ENCODE peak calls at places on chromosomes 4 and X, in nine cellular contexts. Q is HCT116, Z is HL-60, J is A549, S is SK-N-SH, D is K562, P is GM23338, N is Panc1, G is GM12878. V is an unnamed sample.
A peak's percentile ranks its signal among the peaks of the same experiment; 100 is the strongest.

GRCh38 chr4:136748777-136749176 is 783.5 kb downstream of the PCDH18 start:
- DNase-seq in Q (no peak), Z (no peak), J (no peak), S (no peak), D (no peak), P (no peak), N (no peak), G (no peak), V (no peak)

GRCh38 chr4:15149842-15150592 is 147.7 kb downstream of the CPEB2 start:
- DNase-seq in Q (peak; percentile 27), Z (peak; percentile 21), J (peak; percentile 87), S (peak; percentile 54), D (peak; percentile 88), P (peak; percentile 73), N (no peak), G (peak; percentile 19), V (peak; percentile 93)

GRCh38 chr4:176894498-176894897 is 101.8 kb upstream of the VEGFC start:
- DNase-seq in Q (no peak), Z (no peak), J (no peak), S (no peak), D (no peak), P (no peak), N (no peak), G (no peak), V (peak; percentile 12)

GRCh38 chr4:5050520-5050955 is 742 bp upstream of the STK32B start:
- DNase-seq in Q (peak; percentile 34), Z (peak; percentile 2), J (peak; percentile 83), S (peak; percentile 88), D (peak; percentile 77), P (peak; percentile 91), N (no peak), G (no peak), V (peak; percentile 46)

GRCh38 chr4:605702-606425 is 19.5 kb upstream of the PDE6B start:
- DNase-seq in Q (no peak), Z (no peak), J (no peak), S (no peak), D (no peak), P (no peak), N (no peak), G (no peak), V (no peak)

GRCh38 chr4:158766419-158767044 is 2.3 kb upstream of the FNIP2 start:
- DNase-seq in Q (no peak), Z (no peak), J (no peak), S (no peak), D (no peak), P (no peak), N (no peak), G (no peak), V (no peak)

GRCh38 chrX:103464071-103464773 is 55.1 kb downstream of the RAB40A start:
- DNase-seq in Q (peak; percentile 8), Z (no peak), J (peak; percentile 54), S (peak; percentile 37), D (peak; percentile 34), P (peak; percentile 67), N (peak; percentile 15), G (no peak), V (peak; percentile 10)

GRCh38 chr4:105666693-105667092 is 41.8 kb downstream of the INTS12 start:
- DNase-seq in Q (no peak), Z (no peak), J (peak; percentile 22), S (no peak), D (peak; percentile 7), P (peak; percentile 47), N (no peak), G (no peak), V (no peak)

GRCh38 chr4:73851293-73851692 is 1.8 kb upstream of the PF4V1 start:
- DNase-seq in Q (no peak), Z (no peak), J (no peak), S (no peak), D (no peak), P (no peak), N (no peak), G (no peak), V (no peak)

GRCh38 chrX:123219916-123220315 is 35.8 kb downstream of the GRIA3 start:
- DNase-seq in Q (no peak), Z (no peak), J (no peak), S (peak; percentile 27), D (no peak), P (peak; percentile 5), N (no peak), G (no peak), V (peak; percentile 11)

GRCh38 chr4:5054532-5054931 is 3.3 kb downstream of the STK32B start:
- DNase-seq in Q (no peak), Z (no peak), J (peak; percentile 17), S (no peak), D (no peak), P (no peak), N (no peak), G (no peak), V (peak; percentile 46)

GRCh38 chr4:68466185-68466584 is 18.9 kb downstream of the TMPRSS11E start:
- DNase-seq in Q (peak; percentile 18), Z (no peak), J (peak; percentile 29), S (no peak), D (no peak), P (no peak), N (no peak), G (no peak), V (no peak)

GRCh38 chrX:2451456-2452316 is 49.1 kb downstream of the DHRSX start:
- DNase-seq in Q (peak; percentile 93), Z (no peak), J (peak; percentile 90), S (no peak), D (peak; percentile 45), P (peak; percentile 83), N (no peak), G (no peak), V (no peak)

DNA sequence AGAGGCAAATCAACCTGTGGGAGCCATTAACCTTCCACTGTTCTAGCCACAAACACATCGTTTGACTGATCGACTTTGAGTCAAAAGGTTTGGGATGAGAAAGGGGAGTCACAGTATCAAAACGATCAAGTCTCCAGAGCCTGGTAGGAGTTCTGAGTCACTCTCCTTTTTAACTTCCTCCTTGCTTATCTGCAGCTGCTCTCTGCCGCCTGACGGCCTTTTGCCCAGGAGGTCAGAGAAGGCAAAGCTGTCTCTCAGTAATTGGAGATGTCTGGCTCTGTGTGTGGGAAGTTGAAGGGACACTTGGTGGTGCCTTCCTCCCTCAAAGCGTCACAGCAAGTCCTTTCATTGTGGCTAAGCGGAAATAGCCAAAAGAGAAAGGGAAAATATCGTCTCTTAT is 63.1 kb downstream of the ANOS1 start:
- DNase-seq in Q (no peak), Z (no peak), J (no peak), S (no peak), D (no peak), P (peak; percentile 21), N (no peak), G (no peak), V (no peak)
- TF ChIP-seq REST in Q (no peak), Z (no peak), J (no peak), S (no peak), D (no peak), P (no peak), N (no peak), G (no peak), V (no peak)

GRCh38 chr4:122658377-122658776 is 37.5 kb upstream of the IL21 start:
- DNase-seq in Q (no peak), Z (no peak), J (no peak), S (no peak), D (no peak), P (no peak), N (no peak), G (no peak), V (no peak)

GRCh38 chr4:122661661-122662160 is 40.8 kb upstream of the IL21 start:
- DNase-seq in Q (no peak), Z (no peak), J (no peak), S (no peak), D (peak; percentile 27), P (no peak), N (no peak), G (no peak), V (no peak)

GRCh38 chr4:122662701-122663100 is 41.8 kb upstream of the IL21 start:
- DNase-seq in Q (no peak), Z (no peak), J (no peak), S (no peak), D (no peak), P (peak; percentile 35), N (no peak), G (no peak), V (no peak)

GRCh38 chr4:122661176-122661575 is 40.3 kb upstream of the IL21 start:
- DNase-seq in Q (no peak), Z (no peak), J (no peak), S (no peak), D (no peak), P (no peak), N (no peak), G (no peak), V (no peak)

DNA sequence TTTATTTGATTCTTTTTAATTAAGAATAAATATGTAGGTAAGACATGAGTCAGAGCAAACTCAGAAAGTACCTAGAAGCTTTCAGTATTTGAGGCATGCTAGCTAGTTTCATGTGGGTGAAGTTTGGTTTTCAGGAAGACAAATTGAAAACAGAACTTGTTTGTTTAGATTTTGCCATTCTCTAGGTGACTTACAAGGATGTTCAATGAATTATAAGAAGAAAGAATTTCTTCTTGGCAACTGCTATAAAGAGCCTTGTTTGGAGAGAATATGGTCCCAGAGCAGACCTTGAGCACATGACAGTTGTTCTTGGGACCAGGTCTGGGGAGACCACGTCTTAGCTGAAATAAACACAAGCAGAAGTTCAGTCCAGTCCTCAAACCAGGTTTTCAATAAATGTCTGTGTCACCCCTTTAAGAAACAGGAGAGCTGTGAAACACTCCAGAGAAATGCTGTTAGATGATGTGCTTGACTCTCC is 38.0 kb upstream of the IL21 start:
- DNase-seq in Q (no peak), Z (no peak), J (no peak), S (no peak), D (no peak), P (no peak), N (no peak), G (peak; percentile 20), V (no peak)
- TF ChIP-seq REST in Q (no peak), Z (no peak), J (no peak), S (no peak), D (no peak), P (no peak), N (no peak), G (no peak), V (no peak)

GRCh38 chrX:16739574-16739973 is 20.2 kb downstream of the SYAP1 start:
- DNase-seq in Q (no peak), Z (peak; percentile 38), J (peak; percentile 21), S (no peak), D (no peak), P (no peak), N (no peak), G (no peak), V (peak; percentile 69)
- TF ChIP-seq REST in Q (no peak), Z (no peak), J (no peak), S (no peak), D (no peak), P (no peak), N (no peak), G (no peak), V (no peak)

DNA sequence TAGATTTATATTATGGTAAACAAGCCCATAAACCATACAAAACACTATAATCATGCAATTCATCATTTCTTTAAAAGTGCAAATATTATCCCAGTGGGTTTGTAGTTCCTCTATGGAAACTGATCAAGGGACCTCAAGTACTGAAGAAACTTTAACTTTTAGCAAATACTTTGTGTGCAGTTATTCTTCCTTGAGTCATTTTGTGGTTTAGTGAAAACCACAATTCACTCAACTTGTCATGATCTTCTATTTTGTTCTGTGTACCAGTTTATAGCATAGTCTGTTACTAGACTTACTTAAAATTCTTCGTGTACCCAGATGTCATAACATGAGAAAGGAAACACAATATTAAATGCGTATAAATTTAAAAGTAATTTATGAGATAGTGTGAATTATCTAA is 372.0 kb downstream of the ADGRL3 start:
- DNase-seq in Q (no peak), Z (peak; percentile 20), J (no peak), S (no peak), D (no peak), P (no peak), N (no peak), G (no peak), V (no peak)
- TF ChIP-seq REST in Q (no peak), Z (no peak), J (no peak), S (no peak), D (no peak), P (no peak), N (no peak), G (no peak), V (no peak)

V was measured in HepG2.